ENCODE peak calls at places on chromosomes 11 and 22, in six cellular contexts. K, F, Q, V, Z and E are unnamed samples.

GRCh38 chr22:24753919-24754318 is 20.6 kb downstream of the PIWIL3 start:
- DNase-seq in K (no peak), F (no peak), Q (no peak), V (no peak), Z (no peak), E (no peak)

GRCh38 chr22:20536590-20537324 is 29.3 kb downstream of the MED15 start:
- DNase-seq in K (no peak), F (no peak), Q (no peak), V (no peak), Z (no peak), E (peak)

GRCh38 chr22:39504071-39504470 is 2.0 kb downstream of the MIEF1 start:
- DNase-seq in K (no peak), F (no peak), Q (no peak), V (no peak), Z (no peak), E (no peak)

GRCh38 chr22:30940655-30941362 is 27.8 kb downstream of the MORC2 start:
- DNase-seq in K (no peak), F (no peak), Q (no peak), V (peak), Z (no peak), E (no peak)

GRCh38 chr11:30789270-30789669 is 203.1 kb upstream of the MPPED2 start:
- DNase-seq in K (no peak), F (no peak), Q (no peak), V (no peak), Z (no peak), E (no peak)

GRCh38 chr11:133945087-133945974 is 11.4 kb downstream of the IGSF9B start:
- DNase-seq in K (no peak), F (peak), Q (no peak), V (peak), Z (no peak), E (no peak)

GRCh38 chr22:20305894-20306645 is 13.8 kb downstream of the DGCR6L start:
- DNase-seq in K (no peak), F (no peak), Q (no peak), V (no peak), Z (no peak), E (no peak)

GRCh38 chr22:38040953-38041759 is 16.0 kb upstream of the PICK1 start:
- DNase-seq in K (no peak), F (no peak), Q (no peak), V (no peak), Z (no peak), E (no peak)

GRCh38 chr11:20110908-20111669 is 49.2 kb downstream of the DBX1 start:
- DNase-seq in K (no peak), F (peak), Q (no peak), V (no peak), Z (peak), E (peak)

GRCh38 chr22:44127353-44127752 is 53.4 kb upstream of the PARVG start:
- DNase-seq in K (no peak), F (no peak), Q (peak), V (no peak), Z (no peak), E (no peak)

GRCh38 chr22:39174498-39175120 is 22.1 kb upstream of the CBX7 start:
- DNase-seq in K (peak), F (peak), Q (peak), V (peak), Z (peak), E (peak)